ENCODE peak calls at places on chromosomes 11 and 22, in ten cellular contexts. R is HT-29; E is naive thymus-derived CD8-positive, alpha-beta T cell; I is fibroblast of pulmonary artery; C is GM23248; U is activated CD4-positive, alpha-beta memory T cell treated with anti-CD3 and anti-CD28 coated beads for 36 hours; M is RCC 7860; P is fibroblast of villous mesenchyme; S is germinal center; Y is heart left ventricle. V is an unnamed sample.

GRCh38 chr22:30080805-30081204 is 541 bp downstream of the HORMAD2 start:
- DNase-seq in R (no peak), E (no peak), I (no peak), C (no peak), U (no peak), M (no peak), P (no peak), S (peak), Y (no peak), V (no peak)

GRCh38 chr22:50302564-50302963 is 4.9 kb downstream of the PLXNB2 start:
- DNase-seq in R (no peak), E (no peak), I (no peak), C (peak), U (no peak), M (no peak), P (no peak), S (peak), Y (peak), V (no peak)

GRCh38 chr22:24471570-24471969 is 23.6 kb upstream of the UPB1 start:
- DNase-seq in R (no peak), E (no peak), I (peak), C (no peak), U (no peak), M (no peak), P (peak), S (no peak), Y (peak), V (no peak)

GRCh38 chr22:17779286-17780115 is 5.2 kb upstream of the BID start:
- DNase-seq in R (no peak), E (no peak), I (no peak), C (no peak), U (peak), M (no peak), P (no peak), S (no peak), Y (no peak), V (no peak)

GRCh38 chr11:65382804-65383368 is 440 bp upstream of the SLC25A45 start:
- DNase-seq in R (peak), E (no peak), I (no peak), C (no peak), U (no peak), M (no peak), P (no peak), S (no peak), Y (no peak), V (no peak)

GRCh38 chr11:12889243-12889642 is 119.9 kb upstream of the RASSF10 start:
- DNase-seq in R (no peak), E (no peak), I (peak), C (peak), U (no peak), M (peak), P (peak), S (no peak), Y (no peak), V (no peak)

GRCh38 chr11:33978376-33978775 is 73.2 kb upstream of the CAPRIN1 start:
- DNase-seq in R (no peak), E (no peak), I (no peak), C (no peak), U (no peak), M (no peak), P (no peak), S (no peak), Y (no peak), V (no peak)

GRCh38 chr11:83044958-83045712 is 26.6 kb downstream of the RAB30 start:
- DNase-seq in R (peak), E (no peak), I (peak), C (peak), U (no peak), M (peak), P (peak), S (no peak), Y (no peak), V (no peak)

GRCh38 chr11:29119691-29120328 is 897.0 kb downstream of the KCNA4 start:
- DNase-seq in R (peak), E (no peak), I (peak), C (peak), U (no peak), M (peak), P (peak), S (no peak), Y (no peak), V (no peak)

GRCh38 chr22:22939537-22940368 is 52.1 kb downstream of the IGLL5 start:
- DNase-seq in R (no peak), E (no peak), I (no peak), C (no peak), U (no peak), M (no peak), P (no peak), S (peak), Y (no peak), V (no peak)

GRCh38 chr11:70364745-70365535 is 33.4 kb upstream of the CTTN start:
- DNase-seq in R (no peak), E (peak), I (no peak), C (no peak), U (peak), M (no peak), P (no peak), S (peak), Y (no peak), V (no peak)